ENCODE peak calls at places on chromosomes 5 and 9, in five cellular contexts. W, F, D, P and A are unnamed samples.

GRCh38 chr9:124520206-124520596 is 13.0 kb upstream of the NR5A1 start:
- DNase-seq in P (no peak), W (no peak), F (no peak), D (no peak), A (no peak)

GRCh38 chr9:87599901-87600610 is 102.4 kb downstream of the DAPK1 start:
- DNase-seq in W (peak), D (peak), F (no peak), P (no peak), A (no peak)

GRCh38 chr5:2658421-2658820 is 93.1 kb downstream of the IRX2 start:
- DNase-seq in W (no peak), D (no peak), P (no peak), F (no peak), A (no peak)

GRCh38 chr5:2550479-2550878 is 201.0 kb downstream of the IRX2 start:
- DNase-seq in W (no peak), F (no peak), P (no peak), D (no peak), A (no peak)

GRCh38 chr9:10858817-10859216 is 246.0 kb upstream of the PTPRD start:
- DNase-seq in W (no peak), F (no peak), P (no peak), D (no peak), A (no peak)

GRCh38 chr5:107666051-107666655 is 4.6 kb downstream of the EFNA5 start:
- DNase-seq in W (no peak), F (no peak), D (no peak), P (no peak), A (no peak)

GRCh38 chr9:106731910-106732309 is 131.1 kb upstream of the ZNF462 start:
- DNase-seq in D (no peak), F (no peak), W (no peak), P (no peak), A (no peak)

GRCh38 chr9:131397100-131397790 is 3.4 kb downstream of the PRRC2B start:
- DNase-seq in P (no peak), W (no peak), F (peak), D (no peak), A (no peak)

GRCh38 chr5:94747371-94747770 is 128.9 kb downstream of the SLF1 start:
- DNase-seq in F (no peak), P (no peak), D (no peak), W (no peak), A (no peak)

GRCh38 chr5:86866036-86866435 is 248.3 kb downstream of the COX7C start:
- DNase-seq in W (no peak), F (no peak), D (no peak), P (no peak), A (no peak)

GRCh38 chr5:27702339-27702820 is 664.0 kb upstream of the CDH9 start:
- DNase-seq in W (peak), D (no peak), P (no peak), F (no peak), A (no peak)
- H3K27ac ChIP-seq in W (no peak), D (no peak), P (no peak), F (no peak), A (no peak)

DNA sequence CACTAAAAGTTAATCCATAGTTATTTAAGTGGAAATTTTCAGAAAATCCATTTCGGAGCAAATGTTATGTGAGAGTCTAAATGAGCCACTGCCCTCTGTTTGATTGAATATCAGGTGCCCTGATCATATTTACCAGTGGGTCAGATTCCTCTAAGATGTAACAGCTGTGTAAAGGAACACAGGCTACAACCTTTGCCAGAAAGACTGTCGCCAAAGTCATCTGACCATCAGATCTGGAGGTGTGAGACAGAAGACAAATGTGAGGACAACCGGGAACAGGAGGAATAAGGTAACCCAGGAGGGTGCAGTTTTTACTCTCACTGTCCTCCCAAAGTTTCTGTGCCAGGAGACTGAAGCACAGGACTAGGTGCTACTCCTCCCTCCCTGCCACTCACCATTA is 90.8 kb downstream of the CAAP1 start:
- DNase-seq in P (no peak), F (no peak), D (no peak), W (no peak), A (no peak)
- H3K27ac ChIP-seq in P (no peak), F (no peak), D (no peak), W (no peak), A (no peak)

GRCh38 chr5:157516016-157516415 is 56.0 kb downstream of the NIPAL4 start:
- DNase-seq in F (no peak), P (no peak), W (peak), D (peak), A (no peak)
- H3K27ac ChIP-seq in F (no peak), P (peak), W (peak), D (peak), A (no peak)

DNA sequence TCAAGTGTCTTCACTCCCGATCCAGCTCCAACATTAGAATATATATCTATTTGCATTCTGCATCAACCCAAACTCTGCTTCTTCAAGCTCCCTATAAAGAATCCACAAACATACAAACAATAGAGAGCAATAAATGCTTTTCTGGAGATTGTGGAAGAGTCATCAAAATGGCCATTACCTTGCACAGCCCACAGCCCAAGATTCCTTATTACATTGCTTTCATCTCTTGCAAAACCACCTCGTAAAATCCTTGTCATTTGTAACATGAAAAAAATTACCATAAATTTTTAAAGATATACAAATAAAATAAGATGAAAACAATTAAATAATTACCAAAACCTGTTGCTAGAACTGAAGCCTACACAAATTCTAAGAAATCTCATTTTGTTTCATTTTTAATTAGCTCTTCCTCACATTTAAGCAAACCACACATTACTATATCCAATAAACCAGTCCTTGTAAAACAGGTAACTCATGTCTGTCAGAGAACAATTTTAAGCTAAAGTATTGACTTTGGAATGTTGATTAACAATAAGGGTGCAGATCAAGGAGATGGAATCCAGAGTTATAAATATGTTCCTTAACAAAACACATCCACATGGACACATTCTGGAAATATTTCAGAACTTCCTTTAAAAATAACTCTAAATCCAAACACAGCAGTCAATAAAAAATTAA is 7.2 kb downstream of the SPINK9 start:
- DNase-seq in P (no peak), D (no peak), W (no peak), F (no peak), A (no peak)
- H3K27ac ChIP-seq in P (no peak), D (no peak), W (no peak), F (no peak), A (no peak)

DNA sequence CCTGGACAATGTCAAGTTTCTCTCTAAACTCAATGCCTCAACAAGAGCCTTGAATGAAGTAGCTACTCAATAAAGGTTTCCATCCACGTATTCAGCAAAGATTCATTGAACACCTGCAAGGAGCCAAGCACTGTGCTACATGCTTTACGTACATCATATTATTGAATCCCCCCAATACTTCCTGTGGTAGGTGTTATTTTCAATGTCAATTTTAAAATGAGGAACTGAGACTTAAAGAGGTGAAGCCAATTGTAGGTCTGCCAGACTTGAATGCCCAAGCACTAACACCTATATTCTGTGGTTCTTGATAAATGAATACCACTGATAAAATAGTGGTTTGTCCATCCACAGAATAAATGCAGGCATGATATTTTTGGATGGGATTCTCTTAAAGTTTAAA is 162.3 kb downstream of the DRD1 start:
- DNase-seq in W (no peak), P (no peak), F (no peak), D (no peak), A (no peak)
- H3K27ac ChIP-seq in W (no peak), P (no peak), F (no peak), D (no peak), A (no peak)

DNA sequence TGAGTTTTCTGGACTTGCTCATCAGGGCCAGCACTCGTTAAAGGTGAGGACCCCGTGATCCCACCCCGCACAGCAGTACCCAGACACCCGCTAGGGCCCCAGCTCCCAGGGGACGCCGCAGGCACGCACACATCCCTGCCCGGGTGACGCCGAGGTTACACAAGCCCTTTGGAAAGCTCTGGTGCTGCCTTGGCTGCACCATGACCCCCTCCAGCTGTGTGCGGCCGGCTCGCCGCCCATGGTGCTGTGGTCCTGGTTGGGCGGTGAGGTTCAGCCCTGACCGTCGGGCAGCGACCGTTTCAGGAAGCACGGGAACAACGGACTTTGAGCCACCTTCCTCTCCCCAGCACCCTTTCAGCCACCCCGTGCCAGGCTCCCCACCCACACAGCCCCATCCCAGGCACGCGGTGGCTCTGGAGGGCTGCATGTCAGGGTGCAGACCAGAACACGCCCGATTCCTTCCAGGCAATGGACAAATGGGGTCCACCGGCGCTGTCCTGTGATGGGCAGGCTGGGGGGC is 7.5 kb upstream of the SLC12A7 start:
- DNase-seq in W (no peak), P (no peak), D (no peak), F (no peak), A (no peak)
- H3K27ac ChIP-seq in W (no peak), P (peak), D (peak), F (no peak), A (no peak)

DNA sequence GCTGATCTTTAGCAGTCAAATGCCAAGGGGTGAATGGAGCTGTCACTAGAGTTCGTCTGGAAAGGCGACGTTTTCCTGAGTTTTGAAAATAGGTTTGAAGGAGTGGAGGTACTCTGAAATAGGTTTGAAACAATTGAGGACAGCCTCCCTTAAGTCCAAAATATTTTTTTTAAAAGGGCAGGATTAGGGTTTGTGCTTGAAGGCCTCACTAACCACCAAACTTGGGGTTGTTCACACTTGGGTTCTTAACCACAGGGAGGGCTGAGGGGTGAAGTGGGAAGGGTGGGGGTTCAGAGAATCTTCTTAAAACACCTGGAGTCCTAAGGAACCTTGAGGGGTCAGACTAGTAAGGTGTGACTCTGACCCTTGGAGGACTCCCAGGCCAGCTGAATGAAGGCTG is 3.5 kb upstream of the PCDH12 start:
- DNase-seq in P (no peak), W (no peak), D (no peak), F (no peak), A (no peak)
- H3K27ac ChIP-seq in P (no peak), W (no peak), D (no peak), F (no peak), A (no peak)

DNA sequence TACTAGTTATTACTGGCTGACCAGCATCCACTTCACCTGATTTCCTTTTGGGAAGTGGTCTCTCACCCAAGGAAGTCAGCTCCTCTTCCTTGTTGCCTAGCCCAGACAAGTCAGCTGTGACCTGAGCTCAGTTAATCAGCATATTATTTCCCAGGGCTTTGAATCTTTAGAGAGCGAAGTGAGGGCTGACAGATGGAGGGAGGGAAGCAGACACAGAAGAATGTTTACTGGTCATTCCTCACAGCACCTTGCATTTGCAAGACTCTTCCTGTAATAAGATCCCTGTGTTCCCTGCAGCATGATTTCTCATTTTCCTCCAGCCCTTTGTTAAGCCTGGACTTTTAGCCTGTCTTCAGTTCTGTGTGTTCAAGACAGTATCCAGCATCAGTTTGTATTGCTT is 50.0 kb downstream of the MAN2A1 start:
- DNase-seq in P (no peak), W (peak), D (no peak), F (peak), A (no peak)
- H3K27ac ChIP-seq in P (no peak), W (peak), D (peak), F (peak), A (no peak)